ENCODE peak calls at places on chromosome 13, in four cellular contexts. V is heart left ventricle, R is choroid plexus epithelial cell, Y is fibroblast of lung. Q is an unnamed sample.

GRCh38 chr13:108020027-108020426 is 195.3 kb downstream of the LIG4 start:
- DNase-seq in Y (no peak), V (no peak), R (no peak), Q (no peak)

GRCh38 chr13:113820813-113821651 is 42.8 kb downstream of the GAS6 start:
- DNase-seq in R (peak), Y (peak), V (peak), Q (no peak)

GRCh38 chr13:99975626-99976025 is 4.1 kb upstream of the ZIC5 start:
- DNase-seq in R (no peak), Y (no peak), V (no peak), Q (no peak)

GRCh38 chr13:50082426-50083283 is 67.4 kb downstream of the KCNRG start:
- DNase-seq in R (peak), Y (peak), V (no peak), Q (peak)

GRCh38 chr13:74046461-74046860 is 87.7 kb downstream of the KLF12 start:
- DNase-seq in R (no peak), V (no peak), Y (peak), Q (no peak)

GRCh38 chr13:102999498-102999897 is 66.7 kb downstream of the SLC10A2 start:
- DNase-seq in R (no peak), V (no peak), Y (no peak), Q (no peak)

GRCh38 chr13:22092791-22093545 is 422.1 kb downstream of the FGF9 start:
- DNase-seq in V (no peak), Y (no peak), R (no peak), Q (no peak)

GRCh38 chr13:33639640-33640080 is 178.3 kb upstream of the RFC3 start:
- DNase-seq in V (no peak), Y (no peak), R (no peak), Q (no peak)

GRCh38 chr13:25114220-25114619 is 18.3 kb downstream of the PABPC3 start:
- DNase-seq in V (peak), R (peak), Y (peak), Q (no peak)

GRCh38 chr13:27599845-27600553 is 20.3 kb downstream of the LNX2 start:
- DNase-seq in R (peak), Y (peak), V (no peak), Q (no peak)

GRCh38 chr13:101949681-101950080 is 452.2 kb downstream of the FGF14 start:
- DNase-seq in Y (no peak), V (no peak), R (no peak), Q (no peak)

GRCh38 chr13:107192289-107192688 is 624.4 kb upstream of the ARGLU1 start:
- DNase-seq in V (no peak), R (peak), Y (no peak), Q (peak)

GRCh38 chr13:77429320-77430142 is 102.6 kb upstream of the MYCBP2 start:
- DNase-seq in Y (no peak), R (peak), V (no peak), Q (no peak)

GRCh38 chr13:36420437-36420891 is 11.8 kb upstream of the CCNA1 start:
- DNase-seq in V (no peak), R (peak), Y (peak), Q (peak)
- H3K4me3 ChIP-seq in V (no peak), R (no peak), Y (no peak), Q (no peak)

GRCh38 chr13:36674337-36675212 is 755 bp downstream of the SERTM1 start:
- DNase-seq in V (no peak), R (no peak), Y (no peak), Q (no peak)

GRCh38 chr13:36673352-36673751 is 468 bp upstream of the SERTM1 start:
- DNase-seq in V (no peak), Y (no peak), R (no peak), Q (no peak)

GRCh38 chr13:36675213-36675536 is 1.4 kb downstream of the SERTM1 start:
- DNase-seq in Y (no peak), R (no peak), V (no peak), Q (no peak)

DNA sequence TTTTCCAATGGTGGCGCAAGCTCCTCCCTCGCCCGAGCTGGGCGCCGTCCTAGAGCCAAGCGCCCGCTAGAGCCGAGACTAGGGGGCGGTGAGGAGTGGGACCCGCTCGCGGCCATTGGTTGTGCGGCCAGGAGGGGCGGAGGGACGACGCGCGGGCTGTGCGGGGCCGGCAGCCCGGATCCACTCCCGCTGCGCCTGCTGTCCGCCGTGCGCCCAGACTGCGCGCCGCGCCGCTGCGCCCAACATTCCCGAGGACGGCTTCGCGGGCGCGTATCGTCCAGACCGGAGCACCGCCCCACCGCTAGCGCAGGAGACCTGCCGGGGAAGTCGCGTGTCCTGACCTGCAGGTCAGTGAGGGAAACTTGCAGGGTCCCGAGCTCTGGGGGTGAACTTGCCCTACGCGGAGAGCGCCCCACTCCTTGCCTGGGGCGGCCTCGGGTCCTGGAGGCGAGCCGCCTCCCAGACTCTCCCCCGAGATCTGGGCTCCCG is at the start of gene SERTM1:
- DNase-seq in R (peak), V (peak), Y (no peak), Q (peak)
- H3K4me3 ChIP-seq in R (peak), V (peak), Y (no peak), Q (peak)

DNA sequence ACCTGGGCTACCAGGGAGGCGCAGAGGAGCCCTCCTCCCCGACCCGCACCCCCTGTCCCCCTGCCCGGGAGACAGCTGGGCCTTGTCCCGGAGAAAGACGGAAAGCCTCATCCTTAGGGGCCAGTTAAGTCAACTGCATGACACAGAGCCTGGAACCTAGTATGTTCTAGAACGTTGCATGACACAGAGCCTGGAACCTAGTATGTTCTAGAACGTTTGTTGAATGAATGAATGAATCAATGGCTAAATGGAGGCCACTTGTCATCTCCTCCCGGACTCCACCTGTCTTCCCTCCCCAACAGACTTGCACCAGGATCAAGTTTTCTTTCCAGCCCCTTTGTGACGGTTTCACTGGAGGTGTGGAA is 706 bp downstream of the SERP2 start:
- DNase-seq in Y (no peak), R (no peak), V (no peak), Q (no peak)
- H3K4me3 ChIP-seq in Y (peak), R (peak), V (peak), Q (peak)

GRCh38 chr13:51636349-51636890 is 52.2 kb downstream of the WDFY2 start:
- DNase-seq in V (no peak), R (peak), Y (no peak), Q (no peak)
- H3K4me3 ChIP-seq in V (no peak), R (no peak), Y (no peak), Q (no peak)

DNA sequence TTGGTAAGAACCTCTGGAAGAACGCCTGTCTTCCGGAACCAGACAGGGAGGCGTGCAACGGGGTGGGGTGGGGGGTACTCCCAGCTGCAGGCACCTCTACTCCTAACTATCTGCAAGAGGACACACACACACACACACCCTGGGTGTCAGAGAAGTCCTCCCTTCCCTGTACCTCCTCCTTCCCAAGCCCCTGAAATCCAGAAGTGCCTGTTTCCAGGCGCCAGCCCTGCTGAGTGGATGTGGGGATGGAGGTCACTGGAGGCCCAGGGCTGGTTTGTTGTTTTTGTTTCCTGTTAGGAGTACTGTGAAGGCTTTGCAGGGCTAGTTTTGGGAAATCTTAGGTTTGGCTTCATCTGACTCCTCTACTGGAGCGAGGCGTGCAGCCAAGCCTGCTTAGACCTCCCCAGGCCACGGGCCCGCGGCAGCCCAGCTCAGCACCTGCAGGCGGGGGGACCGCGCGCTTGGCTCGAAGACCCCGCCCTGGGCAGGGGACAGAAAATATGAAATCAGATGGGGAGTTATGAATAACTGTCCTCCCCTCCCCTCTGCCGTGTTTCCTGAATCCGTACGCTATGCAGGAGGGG is 36.4 kb downstream of the SOX1 start:
- DNase-seq in R (no peak), Y (no peak), V (no peak), Q (no peak)
- H3K4me3 ChIP-seq in R (no peak), Y (no peak), V (no peak), Q (no peak)

GRCh38 chr13:46641274-46642081 is 88.5 kb downstream of the LRCH1 start:
- DNase-seq in Y (no peak), R (peak), V (no peak), Q (no peak)

GRCh38 chr13:46638262-46638661 is 85.3 kb downstream of the LRCH1 start:
- DNase-seq in Y (no peak), V (no peak), R (no peak), Q (no peak)

GRCh38 chr13:46637213-46637612 is 84.2 kb downstream of the LRCH1 start:
- DNase-seq in V (no peak), Y (no peak), R (no peak), Q (no peak)

GRCh38 chr13:46640843-46641242 is 87.9 kb downstream of the LRCH1 start:
- DNase-seq in R (peak), V (no peak), Y (peak), Q (no peak)

GRCh38 chr13:46639033-46639981 is 86.3 kb downstream of the LRCH1 start:
- DNase-seq in R (peak), V (no peak), Y (no peak), Q (no peak)
- H3K4me3 ChIP-seq in R (no peak), V (no peak), Y (no peak), Q (no peak)

GRCh38 chr13:43020794-43021193 is 2.6 kb upstream of the DNAJC15 start:
- DNase-seq in Y (no peak), V (no peak), R (no peak), Q (no peak)

GRCh38 chr13:43019811-43020210 is 3.6 kb upstream of the DNAJC15 start:
- DNase-seq in R (no peak), Y (no peak), V (no peak), Q (no peak)

GRCh38 chr13:43026262-43026661 is 2.9 kb downstream of the DNAJC15 start:
- DNase-seq in R (no peak), Y (no peak), V (no peak), Q (no peak)

GRCh38 chr13:43021926-43022670 is 1.3 kb upstream of the DNAJC15 start:
- DNase-seq in R (peak), Y (no peak), V (no peak), Q (no peak)

GRCh38 chr13:43023244-43023931 is at the start of gene DNAJC15:
- DNase-seq in Y (peak), R (peak), V (peak), Q (peak)
- H3K4me3 ChIP-seq in Y (peak), R (peak), V (peak), Q (peak)

GRCh38 chr13:23505007-23505406 is 65.2 kb upstream of the TNFRSF19 start:
- DNase-seq in V (no peak), R (peak), Y (peak), Q (no peak)

GRCh38 chr13:23506821-23507210 is 63.4 kb upstream of the TNFRSF19 start:
- DNase-seq in Y (peak), V (no peak), R (peak), Q (no peak)

GRCh38 chr13:23504188-23504587 is 66.0 kb upstream of the TNFRSF19 start:
- DNase-seq in Y (no peak), R (no peak), V (no peak), Q (no peak)

GRCh38 chr13:23509781-23510543 is 60.2 kb upstream of the TNFRSF19 start:
- DNase-seq in R (peak), V (no peak), Y (peak), Q (no peak)

GRCh38 chr13:23506071-23506820 is 64.0 kb upstream of the TNFRSF19 start:
- DNase-seq in V (no peak), R (no peak), Y (peak), Q (no peak)
- H3K4me3 ChIP-seq in V (no peak), R (no peak), Y (no peak), Q (no peak)

GRCh38 chr13:98366959-98367358 is 189.9 kb upstream of the RNF113B start:
- DNase-seq in V (no peak), Y (no peak), R (no peak), Q (no peak)
- H3K4me3 ChIP-seq in V (no peak), Y (no peak), R (no peak), Q (no peak)

Q was measured in lower lobe of right lung.